ENCODE peak calls at places on chromosomes 11 and 22, in eight cellular contexts. G is GM23248; N is fibroblast of mammary gland; V is HCT116; B is activated CD4-positive, alpha-beta T cell treated with anti-CD3 and anti-CD28 coated beads, Interleukin-2, amount 10 ng/mL, durations not matched to agents 24 days and 14 days; J is tibial nerve; P is small intestine; D is GM20000. Y is an unnamed sample.

GRCh38 chr11:19846654-19847330 is 134.2 kb downstream of the NAV2 start:
- DNase-seq in G (peak; percentile 18), N (peak; percentile 30), V (no peak), B (no peak), J (no peak), P (no peak), D (no peak), Y (no peak)

GRCh38 chr11:43835104-43835503 is 45.5 kb upstream of the ALKBH3 start:
- DNase-seq in G (no peak), N (no peak), V (no peak), B (peak; percentile 19), J (no peak), P (no peak), D (no peak), Y (no peak)

GRCh38 chr22:30943368-30943767 is 25.2 kb downstream of the MORC2 start:
- DNase-seq in G (no peak), N (no peak), V (no peak), B (peak; percentile 91), J (no peak), P (peak; percentile 27), D (no peak), Y (no peak)

GRCh38 chr11:85699957-85700741 is 14.2 kb upstream of the CCDC89 start:
- DNase-seq in G (no peak), N (no peak), V (no peak), B (peak; percentile 58), J (no peak), P (peak; percentile 27), D (peak; percentile 23), Y (no peak)

GRCh38 chr11:121886005-121886739 is 229.8 kb downstream of the BLID start:
- DNase-seq in G (peak; percentile 22), N (peak; percentile 16), V (no peak), B (no peak), J (peak; percentile 61), P (no peak), D (no peak), Y (no peak)

GRCh38 chr22:29470159-29470855 is 9.7 kb upstream of the NEFH start:
- DNase-seq in G (peak; percentile 77), N (peak; percentile 26), V (peak; percentile 62), B (peak; percentile 95), J (no peak), P (peak; percentile 35), D (peak; percentile 82), Y (peak; percentile 96)

GRCh38 chr22:50299724-50300619 is 7.5 kb downstream of the PLXNB2 start:
- DNase-seq in G (peak; percentile 43), N (no peak), V (no peak), B (no peak), J (no peak), P (peak; percentile 95), D (no peak), Y (no peak)

GRCh38 chr11:62556102-62556871 is 9.7 kb upstream of the AHNAK start:
- DNase-seq in G (peak; percentile 99), N (peak; percentile 99), V (peak; percentile 93), B (peak; percentile 96), J (peak; percentile 88), P (peak; percentile 94), D (peak; percentile 60), Y (peak; percentile 98)

GRCh38 chr11:110565690-110566336 is 136.1 kb downstream of the FDX1 start:
- DNase-seq in G (no peak), N (no peak), V (no peak), B (no peak), J (no peak), P (no peak), D (no peak), Y (peak; percentile 50)

GRCh38 chr11:119729581-119730346 is 764 bp upstream of the NECTIN1 start:
- DNase-seq in G (peak; percentile 72), N (peak; percentile 63), V (peak; percentile 32), B (peak; percentile 62), J (no peak), P (peak; percentile 62), D (peak; percentile 60), Y (peak; percentile 97)

GRCh38 chr22:29071261-29072045 is 1.4 kb upstream of the KREMEN1 start:
- DNase-seq in G (peak; percentile 61), N (no peak), V (no peak), B (peak; percentile 77), J (no peak), P (peak; percentile 70), D (peak; percentile 71), Y (peak; percentile 73)

GRCh38 chr11:66889974-66890373 is 33.1 kb downstream of the LRFN4 start:
- DNase-seq in G (no peak), N (no peak), V (no peak), B (no peak), J (no peak), P (no peak), D (no peak), Y (no peak)

GRCh38 chr11:95450547-95451123 is 219.6 kb upstream of the SESN3 start:
- DNase-seq in G (peak; percentile 80), N (peak; percentile 72), V (no peak), B (no peak), J (no peak), P (no peak), D (no peak), Y (peak; percentile 67)

GRCh38 chr22:19797086-19797485 is 36.5 kb downstream of the TBX1 start:
- DNase-seq in G (no peak), N (no peak), V (no peak), B (no peak), J (no peak), P (no peak), D (no peak), Y (peak; percentile 65)

GRCh38 chr11:44659641-44660040 is 67.1 kb upstream of the TSPAN18 start:
- DNase-seq in G (no peak), N (no peak), V (no peak), B (no peak), J (no peak), P (no peak), D (peak; percentile 13), Y (no peak)

GRCh38 chr11:78920329-78920728 is 345.7 kb upstream of the NARS2 start:
- DNase-seq in G (no peak), N (no peak), V (no peak), B (no peak), J (no peak), P (no peak), D (no peak), Y (no peak)

GRCh38 chr22:30704978-30705377 is 10.3 kb downstream of the OSBP2 start:
- DNase-seq in G (no peak), N (no peak), V (no peak), B (no peak), J (no peak), P (no peak), D (no peak), Y (peak; percentile 42)

Y was measured in osteoblast.